ENCODE peak calls at places on chromosomes 3 and 15, in seven cellular contexts. Q, P, S, M, W, I and F are unnamed samples.

GRCh38 chr15:68298882-68299381 is 21.4 kb downstream of the FEM1B start:
- DNase-seq in Q (no peak), P (no peak), S (no peak), M (peak), W (no peak), I (no peak), F (peak)

GRCh38 chr3:4906107-4906621 is 73.1 kb upstream of the BHLHE40 start:
- DNase-seq in Q (no peak), P (peak), S (no peak), M (peak), W (no peak), I (no peak), F (no peak)

GRCh38 chr3:182063742-182064141 is 352.0 kb downstream of the SOX2 start:
- DNase-seq in Q (no peak), P (no peak), S (no peak), M (no peak), W (no peak), I (no peak), F (no peak)

GRCh38 chr3:185852562-185853135 is 27.8 kb upstream of the IGF2BP2 start:
- DNase-seq in Q (no peak), P (no peak), S (no peak), M (peak), W (no peak), I (no peak), F (no peak)

GRCh38 chr3:14962762-14963161 is 15.4 kb downstream of the NR2C2 start:
- DNase-seq in Q (no peak), P (no peak), S (no peak), M (peak), W (peak), I (no peak), F (no peak)

GRCh38 chr15:29731865-29732264 is 90.4 kb downstream of the TJP1 start:
- DNase-seq in Q (no peak), P (no peak), S (no peak), M (no peak), W (no peak), I (no peak), F (no peak)

GRCh38 chr3:72372161-72372560 is 476.1 kb downstream of the SHQ1 start:
- DNase-seq in Q (no peak), P (no peak), S (no peak), M (no peak), W (no peak), I (no peak), F (no peak)

GRCh38 chr3:31244929-31245817 is 287.6 kb upstream of the STT3B start:
- DNase-seq in Q (no peak), P (no peak), S (no peak), M (no peak), W (no peak), I (no peak), F (no peak)

GRCh38 chr15:80875568-80875967 is 96.4 kb downstream of the CEMIP start:
- DNase-seq in Q (no peak), P (no peak), S (peak), M (peak), W (no peak), I (no peak), F (no peak)

GRCh38 chr3:114550155-114550554 is 256.3 kb downstream of the TIGIT start:
- DNase-seq in Q (no peak), P (no peak), S (no peak), M (peak), W (peak), I (no peak), F (no peak)

GRCh38 chr3:196603683-196604082 is 35.2 kb downstream of the FBXO45 start:
- DNase-seq in Q (no peak), P (no peak), S (no peak), M (no peak), W (no peak), I (no peak), F (no peak)

GRCh38 chr3:14431928-14432834 is 29.8 kb downstream of the SLC6A6 start:
- DNase-seq in Q (peak), P (peak), S (peak), M (peak), W (peak), I (peak), F (peak)

GRCh38 chr3:42823351-42823750 is 14.1 kb downstream of the ACKR2 start:
- DNase-seq in Q (no peak), P (no peak), S (no peak), M (no peak), W (no peak), I (no peak), F (no peak)

GRCh38 chr15:58773024-58773423 is 1.9 kb downstream of the MINDY2 start:
- DNase-seq in Q (no peak), P (no peak), S (no peak), M (peak), W (no peak), I (no peak), F (no peak)

GRCh38 chr15:74489518-74490338 is 28.8 kb upstream of the UBL7 start:
- DNase-seq in Q (peak), P (peak), S (peak), M (peak), W (no peak), I (peak), F (peak)

GRCh38 chr3:20648921-20649381 is 462.9 kb upstream of the SGO1 start:
- DNase-seq in Q (no peak), P (no peak), S (no peak), M (peak), W (peak), I (no peak), F (no peak)

GRCh38 chr3:125062904-125063618 is 7.3 kb upstream of the HEG1 start:
- DNase-seq in Q (no peak), P (no peak), S (no peak), M (peak), W (peak), I (no peak), F (no peak)

GRCh38 chr3:20668411-20668810 is 482.4 kb upstream of the SGO1 start:
- DNase-seq in Q (no peak), P (peak), S (no peak), M (peak), W (no peak), I (no peak), F (no peak)

GRCh38 chr15:36877294-36877693 is 223.1 kb downstream of the MEIS2 start:
- DNase-seq in Q (no peak), P (no peak), S (no peak), M (no peak), W (no peak), I (no peak), F (no peak)

GRCh38 chr3:36364260-36364659 is 16.0 kb upstream of the STAC start:
- DNase-seq in Q (no peak), P (no peak), S (no peak), M (no peak), W (no peak), I (no peak), F (no peak)

GRCh38 chr3:176737480-176738147 is 459.7 kb downstream of the TBL1XR1 start:
- DNase-seq in Q (no peak), P (no peak), S (no peak), M (no peak), W (no peak), I (no peak), F (no peak)

GRCh38 chr3:12303998-12304397 is 15.1 kb downstream of the PPARG start:
- DNase-seq in Q (no peak), P (no peak), S (no peak), M (no peak), W (no peak), I (no peak), F (no peak)

GRCh38 chr3:170745211-170745718 is 124.7 kb downstream of the RPL22L1 start:
- DNase-seq in Q (no peak), P (no peak), S (no peak), M (peak), W (peak), I (peak), F (no peak)

GRCh38 chr3:122742234-122742633 is 51.4 kb downstream of the HSPBAP1 start:
- DNase-seq in Q (no peak), P (no peak), S (no peak), M (no peak), W (no peak), I (no peak), F (no peak)

GRCh38 chr3:122021811-122022401 is at the start of gene ILDR1:
- DNase-seq in Q (peak), P (peak), S (no peak), M (no peak), W (no peak), I (no peak), F (peak)

GRCh38 chr15:78243491-78243941 is 9.2 kb upstream of the ACSBG1 start:
- DNase-seq in Q (peak), P (peak), S (no peak), M (peak), W (no peak), I (no peak), F (no peak)